ENCODE peak calls at places on chromosomes 4 and X, in eight cellular contexts. Z is CD4-positive, alpha-beta memory T cell; M is activated T-helper 1 cell treated with anti-CD3 and anti-CD28 coated beads, Interleukin-2, amount 50 U/mL, for 16 hours; D is mucosa of descending colon; K is heart left ventricle; F is RWPE1; E is neural crest cell; N is NCI-H1105 treated with DMSO at 0.1 percent for 48 hours. Q is an unnamed sample.

GRCh38 chr4:168743576-168743975 is 246.7 kb downstream of the PALLD start:
- DNase-seq in Z (no peak), M (no peak), D (no peak), K (no peak), F (no peak), E (no peak), N (no peak), Q (no peak)

GRCh38 chr4:161186750-161187149 is 977.0 kb downstream of the FSTL5 start:
- DNase-seq in Z (no peak), M (no peak), D (no peak), K (no peak), F (no peak), E (no peak), N (peak), Q (no peak)

GRCh38 chr4:61520688-61521160 is 320.6 kb downstream of the ADGRL3 start:
- DNase-seq in Z (no peak), M (no peak), D (no peak), K (no peak), F (peak), E (no peak), N (peak), Q (peak)

GRCh38 chr4:15754323-15754722 is 23.8 kb upstream of the CD38 start:
- DNase-seq in Z (peak), M (no peak), D (peak), K (peak), F (no peak), E (no peak), N (no peak), Q (no peak)

GRCh38 chr4:8308856-8309771 is 39.6 kb downstream of the HTRA3 start:
- DNase-seq in Z (no peak), M (no peak), D (peak), K (peak), F (no peak), E (no peak), N (no peak), Q (no peak)

GRCh38 chr4:28287837-28288236 is 1427.2 kb downstream of the STIM2 start:
- DNase-seq in Z (no peak), M (no peak), D (no peak), K (no peak), F (peak), E (no peak), N (no peak), Q (no peak)

GRCh38 chr4:94536649-94537464 is 85.1 kb downstream of the PDLIM5 start:
- DNase-seq in Z (no peak), M (no peak), D (no peak), K (no peak), F (no peak), E (no peak), N (no peak), Q (no peak)

GRCh38 chr4:139809207-139810157 is 143.9 kb downstream of the MGST2 start:
- DNase-seq in Z (no peak), M (no peak), D (no peak), K (no peak), F (no peak), E (no peak), N (no peak), Q (peak)

GRCh38 chrX:53481816-53482485 is 47.8 kb upstream of the HSD17B10 start:
- DNase-seq in Z (peak), M (peak), D (peak), K (peak), F (no peak), E (peak), N (peak), Q (peak)

GRCh38 chr4:10611673-10612072 is 72.9 kb downstream of the CLNK start:
- DNase-seq in Z (no peak), M (no peak), D (no peak), K (peak), F (peak), E (no peak), N (no peak), Q (no peak)

GRCh38 chrX:11976663-11977062 is 161.6 kb upstream of the FRMPD4 start:
- DNase-seq in Z (no peak), M (no peak), D (no peak), K (no peak), F (no peak), E (no peak), N (no peak), Q (no peak)

GRCh38 chr4:1298461-1298860 is 8.8 kb downstream of the MAEA start:
- DNase-seq in Z (no peak), M (no peak), D (no peak), K (no peak), F (no peak), E (no peak), N (no peak), Q (no peak)

GRCh38 chr4:15241946-15242345 is 185.9 kb upstream of the C1QTNF7 start:
- DNase-seq in Z (no peak), M (no peak), D (no peak), K (no peak), F (no peak), E (no peak), N (no peak), Q (no peak)

GRCh38 chr4:184994010-184994622 is 24.2 kb upstream of the HELT start:
- DNase-seq in Z (no peak), M (no peak), D (no peak), K (no peak), F (no peak), E (no peak), N (no peak), Q (no peak)

Q was measured in NCI-H146.